ENCODE peak calls at places on chromosome 18, in five cellular contexts. U is GM23248, R is PC-9, F is IMR-90, Z is Panc1. J is an unnamed sample.

GRCh38 chr18:58091099-58091611 is 47.1 kb downstream of the NEDD4L start:
- DNase-seq in F (no peak), Z (no peak), U (no peak), R (peak; percentile 90), J (no peak)

GRCh38 chr18:54777989-54778388 is 50.3 kb upstream of the RAB27B start:
- DNase-seq in U (no peak), R (no peak), Z (no peak), F (no peak), J (no peak)

GRCh38 chr18:69383191-69383590 is 17.5 kb upstream of the DOK6 start:
- DNase-seq in R (no peak), F (no peak), U (peak; percentile 66), Z (no peak), J (no peak)

GRCh38 chr18:79422022-79422782 is 26.5 kb downstream of the NFATC1 start:
- DNase-seq in U (peak; percentile 90), R (no peak), Z (no peak), F (peak; percentile 20), J (no peak)

GRCh38 chr18:12296087-12296403 is 12.0 kb upstream of the TUBB6 start:
- DNase-seq in Z (no peak), U (peak; percentile 56), R (no peak), F (peak; percentile 33), J (no peak)

GRCh38 chr18:39297225-39297624 is 1731.6 kb upstream of the CELF4 start:
- DNase-seq in F (no peak), R (no peak), Z (no peak), U (no peak), J (no peak)

GRCh38 chr18:74114206-74114605 is 33.4 kb downstream of the FBXO15 start:
- DNase-seq in R (no peak), U (no peak), F (peak; percentile 24), Z (no peak), J (no peak)

GRCh38 chr18:59148192-59148591 is 8.5 kb downstream of the SEC11C start:
- DNase-seq in U (no peak), F (no peak), R (no peak), Z (no peak), J (no peak)

GRCh38 chr18:76401496-76401895 is 93.5 kb downstream of the ZNF516 start:
- DNase-seq in Z (no peak), F (no peak), R (no peak), U (no peak), J (no peak)

GRCh38 chr18:58538604-58539386 is 90.1 kb downstream of the ALPK2 start:
- DNase-seq in U (no peak), F (peak; percentile 29), R (no peak), Z (no peak), J (no peak)

GRCh38 chr18:58535340-58536186 is 93.3 kb downstream of the ALPK2 start:
- DNase-seq in Z (no peak), R (no peak), F (peak; percentile 22), U (peak; percentile 22), J (no peak)

GRCh38 chr18:50194623-50195532 is at the start of gene MYO5B:
- DNase-seq in Z (no peak), R (peak; percentile 70), U (peak; percentile 5), F (no peak), J (no peak)

GRCh38 chr18:41967680-41968079 is 12.6 kb downstream of the PIK3C3 start:
- DNase-seq in F (no peak), Z (no peak), U (no peak), R (no peak), J (no peak)

GRCh38 chr18:7305416-7305815 is 74.5 kb downstream of the LRRC30 start:
- DNase-seq in Z (no peak), R (no peak), U (no peak), F (no peak), J (no peak)

GRCh38 chr18:5370332-5370731 is 74.8 kb upstream of the ZBTB14 start:
- DNase-seq in R (no peak), F (peak; percentile 19), U (peak; percentile 12), Z (no peak), J (no peak)

GRCh38 chr18:79512461-79513380 is 117.0 kb downstream of the NFATC1 start:
- DNase-seq in U (no peak), R (no peak), F (no peak), Z (no peak), J (no peak)

GRCh38 chr18:73893879-73894278 is 253.8 kb downstream of the FBXO15 start:
- DNase-seq in F (no peak), Z (no peak), R (peak; percentile 83), U (no peak), J (no peak)

GRCh38 chr18:75408554-75409506 is 18.7 kb downstream of the SMIM21 start:
- DNase-seq in Z (peak; percentile 80), U (peak; percentile 99), R (peak; percentile 55), F (peak; percentile 100), J (no peak)

GRCh38 chr18:58128286-58129018 is 84.4 kb downstream of the NEDD4L start:
- DNase-seq in Z (no peak), U (no peak), F (peak; percentile 57), R (no peak), J (no peak)

GRCh38 chr18:55494441-55494840 is 93.6 kb downstream of the TCF4 start:
- DNase-seq in F (no peak), U (no peak), R (no peak), Z (no peak), J (no peak)

GRCh38 chr18:25229080-25229479 is 122.9 kb downstream of the ZNF521 start:
- DNase-seq in R (no peak), Z (no peak), U (peak; percentile 81), F (peak; percentile 81), J (no peak)

GRCh38 chr18:77478619-77479018 is 229.0 kb downstream of the GALR1 start:
- DNase-seq in U (no peak), F (no peak), Z (peak; percentile 8), R (no peak), J (no peak)

GRCh38 chr18:48409591-48410094 is 460 bp upstream of the ZBTB7C start:
- DNase-seq in F (no peak), R (no peak), Z (no peak), U (peak; percentile 40), J (no peak)

GRCh38 chr18:35635171-35635570 is 53.6 kb downstream of the GALNT1 start:
- DNase-seq in Z (no peak), F (peak; percentile 86), R (no peak), U (peak; percentile 74), J (no peak)

DNA sequence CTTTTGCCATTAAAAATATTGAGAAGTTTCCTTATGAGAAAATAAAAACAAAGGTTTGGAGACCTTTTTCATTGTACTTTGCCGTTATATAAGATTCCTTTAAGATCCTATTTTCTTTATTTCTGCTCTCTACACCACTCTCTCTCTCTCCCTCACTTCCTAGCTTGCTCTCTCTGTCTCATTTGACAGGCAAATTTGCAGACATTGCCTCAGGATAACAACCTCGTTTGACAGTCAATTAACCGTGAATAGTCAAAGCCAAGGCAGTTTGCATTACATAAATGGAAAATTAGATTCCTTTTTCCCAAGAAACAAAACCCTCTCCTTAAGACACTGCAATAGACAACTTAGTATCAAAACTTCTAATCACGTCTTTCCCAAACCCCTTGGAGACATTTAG is 7.4 kb downstream of the SKOR2 start:
- DNase-seq in U (no peak), R (no peak), F (no peak), Z (no peak), J (no peak)
- H3K27me3 ChIP-seq in U (peaks cover 67% of the 10 kb centered on the region), R (peaks cover 27% of the 10 kb centered on the region), F (peaks cover 22% of the 10 kb centered on the region), Z (peaks cover 10% of the 10 kb centered on the region), J (peaks cover 8% of the 10 kb centered on the region)

GRCh38 chr18:3062798-3063563 is 50.0 kb upstream of the LPIN2 start:
- DNase-seq in Z (peak; percentile 8), F (peak; percentile 15), U (peak; percentile 36), R (no peak), J (peak; percentile 25)

GRCh38 chr18:3059272-3059671 is 46.3 kb upstream of the LPIN2 start:
- DNase-seq in U (no peak), F (no peak), R (no peak), Z (no peak), J (no peak)

GRCh38 chr18:3058328-3059191 is 45.6 kb upstream of the LPIN2 start:
- DNase-seq in F (no peak), R (peak; percentile 71), U (no peak), Z (peak; percentile 12), J (no peak)

GRCh38 chr18:3060667-3061580 is 48.0 kb upstream of the LPIN2 start:
- DNase-seq in Z (no peak), F (no peak), R (no peak), U (no peak), J (no peak)

DNA sequence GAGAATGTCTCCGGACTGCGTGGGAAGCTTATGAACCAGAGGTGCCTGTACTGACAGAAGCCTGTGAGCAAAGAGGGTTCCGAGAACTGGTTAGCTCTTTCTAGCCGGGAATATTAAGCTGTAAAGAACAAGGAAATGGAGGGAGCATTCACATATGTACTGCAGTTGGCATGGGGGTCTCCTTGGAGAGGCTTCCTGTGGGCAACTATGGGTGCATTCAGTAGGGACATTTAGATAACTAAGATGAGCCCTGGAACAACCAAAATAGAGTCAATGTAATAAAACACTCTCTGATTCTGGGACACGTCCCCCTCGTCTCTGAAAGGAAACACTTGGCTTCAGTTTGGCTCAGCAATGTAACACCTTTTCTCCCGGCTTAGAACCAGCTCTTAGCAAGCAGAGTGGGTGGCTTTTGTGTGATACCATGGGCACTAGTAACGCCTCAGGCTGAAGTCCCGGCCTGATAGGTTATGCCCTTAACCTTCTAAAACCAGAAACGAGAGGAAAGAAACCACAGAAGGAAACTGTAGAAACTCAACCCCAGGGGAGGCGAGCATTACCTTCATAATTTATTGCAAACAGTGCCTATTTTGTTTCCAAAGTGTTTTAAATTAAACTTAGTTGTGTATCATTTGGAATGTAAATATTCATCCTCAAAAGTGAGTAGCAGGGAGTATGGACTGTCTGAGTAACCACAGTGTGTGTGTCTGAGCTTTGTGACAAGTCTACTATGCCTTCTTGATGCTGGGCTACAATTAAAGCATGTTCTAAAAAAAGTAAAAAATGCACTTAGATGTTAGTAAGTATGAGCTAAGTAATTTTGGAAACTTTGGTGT is 48.9 kb upstream of the LPIN2 start:
- DNase-seq in U (no peak), F (peak; percentile 25), Z (no peak), R (no peak), J (no peak)
- H3K4me3 ChIP-seq in U (no peak overlapping the region), F (no peak overlapping the region), Z (no peak overlapping the region), R (no peak overlapping the region), J (no peak overlapping the region)

GRCh38 chr18:10516078-10516477 is 9.7 kb upstream of the NAPG start:
- DNase-seq in U (no peak), F (no peak), R (no peak), Z (no peak), J (no peak)

GRCh38 chr18:10522574-10522973 is 3.3 kb upstream of the NAPG start:
- DNase-seq in U (no peak), Z (no peak), R (no peak), F (no peak), J (no peak)

GRCh38 chr18:10519999-10520935 is 5.6 kb upstream of the NAPG start:
- DNase-seq in U (peak; percentile 98), F (peak; percentile 92), R (peak; percentile 54), Z (peak; percentile 33), J (peak; percentile 57)

GRCh38 chr18:10518595-10519273 is 7.1 kb upstream of the NAPG start:
- DNase-seq in U (peak; percentile 56), F (peak; percentile 36), R (no peak), Z (no peak), J (no peak)

GRCh38 chr18:10519366-10519765 is 6.5 kb upstream of the NAPG start:
- DNase-seq in U (peak; percentile 41), R (no peak), Z (no peak), F (peak; percentile 30), J (no peak)
- H3K27me3 ChIP-seq in U (no peaks in the 10 kb centered on the region), R (peaks cover 3% of the 10 kb centered on the region), Z (peaks cover 12% of the 10 kb centered on the region), F (peaks cover 12% of the 10 kb centered on the region), J (no peaks in the 10 kb centered on the region)

DNA sequence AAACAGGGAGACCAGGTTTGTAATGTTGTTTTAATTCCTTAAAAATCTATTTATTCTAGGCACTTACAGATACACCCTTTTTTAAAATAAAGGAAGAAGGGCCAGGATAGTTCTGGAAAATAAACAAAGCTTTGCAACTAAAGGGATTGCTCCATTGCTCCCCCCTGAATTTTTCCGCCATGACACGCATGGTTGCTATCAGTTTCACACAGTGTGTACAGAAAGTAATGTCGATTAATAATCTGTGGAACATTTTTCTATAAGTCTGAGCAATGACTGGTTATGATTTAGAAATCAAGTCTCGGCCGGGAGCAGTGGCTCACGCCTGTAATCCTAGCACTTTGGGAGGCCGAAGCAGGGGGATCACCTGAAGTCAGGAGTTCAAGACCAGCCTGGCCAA is 90.8 kb downstream of the GAREM1 start:
- DNase-seq in U (no peak), R (no peak), F (peak; percentile 58), Z (no peak), J (no peak)
- H3K4me3 ChIP-seq in U (no peak overlapping the region), R (no peak overlapping the region), F (no peak overlapping the region), Z (no peak overlapping the region), J (no peak overlapping the region)